ENCODE peak calls at places on chromosomes 2 and 18, in five cellular contexts. W is Calu3, Y is KBM-7, D is brain microvascular endothelial cell, L is AG09319. H is an unnamed sample.

GRCh38 chr2:152440049-152440448 is 105.1 kb downstream of the FMNL2 start:
- DNase-seq in W (no peak), Y (no peak), D (no peak), L (no peak), H (peak)

GRCh38 chr2:109720379-109721116 is 73.6 kb upstream of the RGPD5 start:
- DNase-seq in W (no peak), Y (no peak), D (no peak), L (no peak), H (no peak)

GRCh38 chr2:206555721-206556120 is 86.6 kb upstream of the FAM237A start:
- DNase-seq in W (no peak), Y (no peak), D (no peak), L (no peak), H (no peak)

GRCh38 chr2:190409616-190410015 is 1.5 kb downstream of the MFSD6 start:
- DNase-seq in W (no peak), Y (peak), D (no peak), L (no peak), H (no peak)

GRCh38 chr2:172427256-172427989 is at the start of gene ITGA6:
- DNase-seq in W (peak), Y (peak), D (peak), L (no peak), H (peak)

GRCh38 chr18:9838144-9838877 is 47.5 kb upstream of the TXNDC2 start:
- DNase-seq in W (peak), Y (no peak), D (peak), L (no peak), H (peak)

GRCh38 chr2:45190481-45190880 is 181.2 kb upstream of the SIX2 start:
- DNase-seq in W (no peak), Y (no peak), D (no peak), L (no peak), H (no peak)

GRCh38 chr2:135055182-135055786 is 3.2 kb downstream of the RAB3GAP1 start:
- DNase-seq in W (no peak), Y (no peak), D (peak), L (peak), H (no peak)

GRCh38 chr2:218959141-218959731 is at the start of gene CDK5R2:
- DNase-seq in W (peak), Y (peak), D (peak), L (peak), H (peak)

GRCh38 chr2:16774091-16774490 is 108.5 kb upstream of the CYRIA start:
- DNase-seq in W (no peak), Y (no peak), D (no peak), L (no peak), H (no peak)

GRCh38 chr2:71685941-71686611 is 232.7 kb downstream of the DYSF start:
- DNase-seq in W (no peak), Y (no peak), D (no peak), L (no peak), H (no peak)

GRCh38 chr18:11398625-11399024 is 210.8 kb upstream of the SLC35G4 start:
- DNase-seq in W (no peak), Y (no peak), D (no peak), L (no peak), H (no peak)

GRCh38 chr2:238727585-238728321 is 120.1 kb upstream of the TWIST2 start:
- DNase-seq in W (no peak), Y (no peak), D (no peak), L (peak), H (no peak)

GRCh38 chr18:7808992-7809391 is 241.9 kb downstream of the PTPRM start:
- DNase-seq in W (no peak), Y (no peak), D (no peak), L (no peak), H (no peak)

GRCh38 chr2:146239392-146240135 is 1605.3 kb upstream of the ACVR2A start:
- DNase-seq in W (no peak), Y (no peak), D (peak), L (no peak), H (no peak)

GRCh38 chr2:33412920-33413319 is 63.5 kb upstream of the RASGRP3 start:
- DNase-seq in W (peak), Y (peak), D (peak), L (no peak), H (peak)

GRCh38 chr2:140177081-140177480 is 1396.9 kb upstream of the NXPH2 start:
- DNase-seq in W (no peak), Y (no peak), D (no peak), L (no peak), H (no peak)

GRCh38 chr2:166516712-166517303 is 22.8 kb upstream of the SCN7A start:
- DNase-seq in W (peak), Y (peak), D (peak), L (no peak), H (peak)

GRCh38 chr2:219969508-219969907 is 342.1 kb downstream of the SLC4A3 start:
- DNase-seq in W (no peak), Y (no peak), D (no peak), L (peak), H (no peak)

GRCh38 chr18:22846088-22846683 is 86.9 kb upstream of the RBBP8 start:
- DNase-seq in W (no peak), Y (peak), D (no peak), L (no peak), H (peak)

GRCh38 chr2:100396483-100396882 is 21.0 kb downstream of the CHST10 start:
- DNase-seq in W (no peak), Y (no peak), D (no peak), L (no peak), H (no peak)

GRCh38 chr18:58257461-58257860 is 213.4 kb downstream of the NEDD4L start:
- DNase-seq in W (no peak), Y (peak), D (peak), L (no peak), H (no peak)

GRCh38 chr2:240643093-240643810 is 18.0 kb downstream of the GPR35 start:
- DNase-seq in W (no peak), Y (no peak), D (no peak), L (no peak), H (no peak)

GRCh38 chr18:63261029-63261428 is 58.5 kb downstream of the BCL2 start:
- DNase-seq in W (no peak), Y (no peak), D (no peak), L (no peak), H (no peak)

GRCh38 chr18:7221424-7222155 is 9.3 kb upstream of the LRRC30 start:
- DNase-seq in W (peak), Y (peak), D (peak), L (peak), H (peak)

GRCh38 chr2:96207073-96207777 is 1.4 kb downstream of the STARD7 start:
- DNase-seq in W (no peak), Y (peak), D (no peak), L (no peak), H (no peak)

GRCh38 chr2:139122711-139123158 is 342.5 kb upstream of the NXPH2 start:
- DNase-seq in W (peak), Y (no peak), D (peak), L (no peak), H (no peak)

GRCh38 chr2:202278036-202278760 is 12.6 kb downstream of the NOP58 start:
- DNase-seq in W (no peak), Y (no peak), D (peak), L (no peak), H (no peak)

GRCh38 chr2:237600205-237600846 is 9.8 kb upstream of the RAB17 start:
- DNase-seq in W (no peak), Y (peak), D (peak), L (peak), H (no peak)

GRCh38 chr2:192197387-192197786 is 2.7 kb upstream of the TMEFF2 start:
- DNase-seq in W (no peak), Y (no peak), D (peak), L (no peak), H (no peak)

GRCh38 chr2:40341198-40341597 is 110.7 kb downstream of the SLC8A1 start:
- DNase-seq in W (no peak), Y (no peak), D (no peak), L (no peak), H (no peak)

GRCh38 chr2:149427371-149427770 is 97.0 kb downstream of the LYPD6 start:
- DNase-seq in W (no peak), Y (no peak), D (no peak), L (no peak), H (no peak)

GRCh38 chr2:197073701-197074433 is 147.4 kb upstream of the PGAP1 start:
- DNase-seq in W (peak), Y (no peak), D (peak), L (no peak), H (peak)

H was measured in neural progenitor cell.